ENCODE peak calls at places on chromosomes 12 and 14, in four cellular contexts. I is Peyer's patch; E is CD4-positive, alpha-beta T cell; D is iPS DF 6.9. Z is an unnamed sample.

GRCh38 chr14:90619911-90620310 is 196.3 kb downstream of the TTC7B start:
- DNase-seq in D (no peak), E (no peak), I (no peak), Z (no peak)

GRCh38 chr14:61596985-61597384 is 98.3 kb upstream of the HIF1A start:
- DNase-seq in D (no peak), I (no peak), E (no peak), Z (no peak)

GRCh38 chr12:123471374-123472068 is 13.6 kb downstream of the SNRNP35 start:
- DNase-seq in I (no peak), D (no peak), E (no peak), Z (no peak)

GRCh38 chr12:47686645-47687240 is 19.1 kb downstream of the RPAP3 start:
- DNase-seq in I (no peak), D (no peak), E (peak; percentile 21), Z (peak; percentile 21)

GRCh38 chr12:52025301-52026172 is 18.8 kb downstream of the TAMALIN start:
- DNase-seq in D (no peak), E (peak; percentile 75), I (peak; percentile 94), Z (peak; percentile 89)

GRCh38 chr12:71684081-71684480 is 1.8 kb upstream of the TMEM19 start:
- DNase-seq in E (no peak), D (no peak), I (no peak), Z (no peak)

GRCh38 chr12:52210186-52210924 is 18.5 kb upstream of the KRT80 start:
- DNase-seq in I (no peak), D (no peak), E (no peak), Z (no peak)

GRCh38 chr14:93430889-93431670 is at the start of gene UNC79:
- DNase-seq in I (no peak), E (no peak), D (peak; percentile 43), Z (no peak)

GRCh38 chr14:90445011-90445410 is 48.2 kb downstream of the CALM1 start:
- DNase-seq in E (no peak), D (no peak), I (no peak), Z (no peak)

GRCh38 chr14:99055019-99055418 is 217.0 kb downstream of the BCL11B start:
- DNase-seq in I (no peak), E (no peak), D (no peak), Z (no peak)

GRCh38 chr12:124388679-124389536 is 94.0 kb downstream of the RFLNA start:
- DNase-seq in I (peak; percentile 92), D (no peak), E (peak; percentile 81), Z (peak; percentile 42)

GRCh38 chr14:92510972-92511371 is 2.6 kb upstream of the RIN3 start:
- DNase-seq in E (no peak), D (no peak), I (peak; percentile 45), Z (no peak)

GRCh38 chr12:47039079-47039478 is 40.3 kb upstream of the PCED1B start:
- DNase-seq in D (no peak), E (no peak), I (no peak), Z (no peak)

GRCh38 chr14:58331111-58331510 is 32.8 kb downstream of the ARID4A start:
- DNase-seq in I (peak; percentile 94), D (peak; percentile 11), E (peak; percentile 95), Z (peak; percentile 86)
- H3K27ac ChIP-seq in I (no peak overlapping the region), D (no peak overlapping the region), E (peak overlapping the region; percentile 67), Z (peak overlapping the region; percentile 51)

GRCh38 chr12:106987846-106988245 is 900 bp upstream of the MTERF2 start:
- DNase-seq in I (no peak), E (no peak), D (no peak), Z (no peak)
- H3K27ac ChIP-seq in I (no peak overlapping the region), E (no peak overlapping the region), D (no peak overlapping the region), Z (no peak overlapping the region)

GRCh38 chr12:53424626-53425514 is 1.2 kb downstream of the AMHR2 start:
- DNase-seq in D (no peak), I (no peak), E (no peak), Z (no peak)
- H3K27ac ChIP-seq in D (no peak overlapping the region), I (no peak overlapping the region), E (no peak overlapping the region), Z (no peak overlapping the region)

GRCh38 chr14:75084513-75084912 is 15.1 kb downstream of the ZC2HC1C start:
- DNase-seq in D (no peak), E (no peak), I (no peak), Z (no peak)
- H3K27ac ChIP-seq in D (no peak overlapping the region), E (no peak overlapping the region), I (no peak overlapping the region), Z (no peak overlapping the region)

DNA sequence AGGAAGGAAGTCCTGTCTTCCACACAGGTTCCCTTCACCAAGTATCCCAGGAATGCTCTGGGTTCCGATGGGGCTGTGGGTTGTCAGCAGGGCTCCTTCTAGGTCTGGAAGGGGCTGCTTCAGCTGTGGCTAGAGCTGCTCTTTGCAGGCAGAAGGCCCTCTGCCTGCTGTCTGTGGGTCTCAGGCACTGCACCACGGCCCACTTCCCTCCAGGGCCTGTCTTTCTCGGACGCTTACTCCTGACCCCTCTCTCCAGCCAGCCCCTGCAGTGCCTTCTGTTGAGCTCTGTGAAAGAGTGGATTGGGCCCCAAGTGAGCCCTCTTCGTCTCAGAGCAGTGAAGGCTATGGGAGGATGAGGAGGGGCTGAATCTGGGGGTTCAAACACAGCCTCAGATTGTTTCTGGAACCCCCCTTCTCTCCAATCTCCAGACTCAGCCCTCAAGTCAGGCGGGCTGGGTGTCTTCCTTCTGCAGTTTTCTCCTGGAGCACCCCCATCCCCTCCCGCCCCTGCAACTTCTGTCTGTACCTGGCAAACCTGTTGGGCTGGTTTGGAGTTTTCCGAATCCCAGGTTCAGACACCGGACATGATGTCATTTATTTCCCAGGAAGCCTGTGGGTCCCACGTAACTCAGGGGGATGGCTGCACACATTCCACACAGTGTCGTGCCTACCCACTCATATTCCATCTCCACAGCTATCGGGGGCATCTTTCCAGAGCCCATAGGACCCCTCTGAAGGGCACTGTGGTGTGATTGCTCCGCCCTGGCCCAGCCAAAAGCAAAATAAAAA is 24.9 kb upstream of the SPPL3 start:
- DNase-seq in E (no peak), I (peak; percentile 50), D (no peak), Z (no peak)
- H3K27ac ChIP-seq in E (no peak overlapping the region), I (no peak overlapping the region), D (peak overlapping the region; percentile 39), Z (no peak overlapping the region)

Z was measured in CD8-positive, alpha-beta T cell.